ENCODE peak calls at places on chromosome 16, in four cellular contexts. X is type B pancreatic cell; S is stimulated activated CD4-positive, alpha-beta T cell treated with anti-CD3 and anti-CD28 coated beads, Interleukin-2, amount 100 ng/mL, for 48 hours; C is activated T-cell treated with anti-CD3 and anti-CD28 coated beads, Interleukin-2, amount 50 U/mL, for 4 hours. O is an unnamed sample.

GRCh38 chr16:49821156-49821555 is 34.8 kb downstream of the ZNF423 start:
- DNase-seq in X (no peak), S (no peak), C (no peak), O (no peak)

GRCh38 chr16:49592507-49593422 is 219.2 kb downstream of the C16orf78 start:
- DNase-seq in X (peak), S (peak), C (no peak), O (no peak)

GRCh38 chr16:2331932-2332267 is 8.6 kb downstream of the ABCA3 start:
- DNase-seq in X (no peak), S (no peak), C (no peak), O (no peak)

GRCh38 chr16:89358030-89359005 is 132.0 kb downstream of the ANKRD11 start:
- DNase-seq in X (no peak), S (no peak), C (no peak), O (no peak)

GRCh38 chr16:49618955-49619354 is 237.0 kb downstream of the ZNF423 start:
- DNase-seq in X (peak), S (no peak), C (no peak), O (no peak)

GRCh38 chr16:23491490-23492391 is 18.6 kb downstream of the GGA2 start:
- DNase-seq in X (no peak), S (no peak), C (no peak), O (no peak)

GRCh38 chr16:23943604-23944003 is 107.8 kb downstream of the PRKCB start:
- DNase-seq in X (no peak), S (no peak), C (no peak), O (no peak)

GRCh38 chr16:56451753-56452689 is 667 bp downstream of the OGFOD1 start:
- DNase-seq in X (no peak), S (no peak), C (no peak), O (no peak)

GRCh38 chr16:87185313-87185712 is 131.9 kb downstream of the C16orf95 start:
- DNase-seq in X (no peak), S (no peak), C (no peak), O (no peak)

GRCh38 chr16:55370762-55371482 is 46.9 kb downstream of the IRX6 start:
- DNase-seq in X (peak), S (peak), C (no peak), O (peak)

GRCh38 chr16:12600116-12600515 is 203.6 kb downstream of the CPPED1 start:
- DNase-seq in X (no peak), S (no peak), C (no peak), O (no peak)

GRCh38 chr16:79698341-79698753 is 97.8 kb upstream of the MAF start:
- DNase-seq in X (no peak), S (no peak), C (no peak), O (peak)

GRCh38 chr16:81189100-81189664 is 49.3 kb upstream of the BCO1 start:
- DNase-seq in X (no peak), S (no peak), C (no peak), O (peak)

GRCh38 chr16:85448557-85449194 is 164.4 kb upstream of the GSE1 start:
- DNase-seq in X (no peak), S (peak), C (peak), O (no peak)

GRCh38 chr16:52953215-52953614 is 99.5 kb downstream of the CHD9NB start:
- DNase-seq in X (no peak), S (no peak), C (no peak), O (no peak)

GRCh38 chr16:7233963-7234362 is 98.7 kb upstream of the RBFOX1 start:
- DNase-seq in X (no peak), S (no peak), C (no peak), O (no peak)

GRCh38 chr16:12700161-12700560 is 103.5 kb downstream of the CPPED1 start:
- DNase-seq in X (no peak), S (no peak), C (no peak), O (no peak)

GRCh38 chr16:89049484-89050118 is 44.1 kb upstream of the ACSF3 start:
- DNase-seq in X (no peak), S (no peak), C (no peak), O (peak)

GRCh38 chr16:4354512-4355409 is 3.6 kb upstream of the PAM16 start:
- DNase-seq in X (no peak), S (no peak), C (no peak), O (no peak)

GRCh38 chr16:51886456-51886855 is 660.5 kb downstream of the TOX3 start:
- DNase-seq in X (no peak), S (no peak), C (no peak), O (no peak)

GRCh38 chr16:27959914-27960313 is 103.6 kb downstream of the GSG1L start:
- DNase-seq in X (no peak), S (no peak), C (no peak), O (no peak)

GRCh38 chr16:27977966-27978365 is 85.5 kb downstream of the GSG1L start:
- DNase-seq in X (no peak), S (no peak), C (no peak), O (peak)

GRCh38 chr16:19285431-19285830 is at the start of gene CLEC19A:
- DNase-seq in X (no peak), S (no peak), C (no peak), O (no peak)

GRCh38 chr16:12025472-12025871 is 48.9 kb downstream of the SNX29 start:
- DNase-seq in X (no peak), S (no peak), C (no peak), O (no peak)

GRCh38 chr16:3486506-3487215 is 8.6 kb downstream of the C16orf90 start:
- DNase-seq in X (no peak), S (no peak), C (no peak), O (peak)

GRCh38 chr16:75621170-75621477 is 2.0 kb downstream of the ADAT1 start:
- DNase-seq in X (no peak), S (no peak), C (no peak), O (no peak)

GRCh38 chr16:64751906-64752305 is 370.0 kb downstream of the CDH11 start:
- DNase-seq in X (no peak), S (no peak), C (no peak), O (no peak)

GRCh38 chr16:51159864-51160263 is 8.8 kb upstream of the SALL1 start:
- DNase-seq in X (no peak), S (no peak), C (no peak), O (no peak)

GRCh38 chr16:57593990-57594389 is 34.4 kb upstream of the ADGRG1 start:
- DNase-seq in X (no peak), S (no peak), C (no peak), O (no peak)

O was measured in right cardiac atrium.